ENCODE peak calls at places on chromosomes 4 and X, in four cellular contexts. K is stimulated activated CD4-positive, alpha-beta T cell treated with anti-CD3 and anti-CD28 coated beads, Interleukin-12 subunit alpha, Interleukin-12 subunit beta, amount 100 ng/mL, for 48 hours; H is choroid plexus epithelial cell; C is AG20443. U is an unnamed sample.

GRCh38 chr4:139175647-139176298 is 1.2 kb downstream of the ELF2 start:
- DNase-seq in C (no peak), H (no peak), K (no peak), U (no peak)

GRCh38 chr4:176548571-176548970 is 228.8 kb downstream of the SPCS3 start:
- DNase-seq in C (peak), H (peak), K (no peak), U (peak)

GRCh38 chr4:3267576-3268394 is 18.8 kb downstream of the MSANTD1 start:
- DNase-seq in H (no peak), C (no peak), K (no peak), U (no peak)

GRCh38 chrX:132591719-132592275 is 103.0 kb upstream of the MBNL3 start:
- DNase-seq in C (no peak), H (no peak), K (no peak), U (no peak)

GRCh38 chrX:103878466-103879151 is 46.6 kb upstream of the RAB9B start:
- DNase-seq in H (peak), K (no peak), C (peak), U (peak)

GRCh38 chrX:13023526-13024469 is 20.6 kb downstream of the FAM9C start:
- DNase-seq in K (no peak), C (no peak), H (no peak), U (no peak)

GRCh38 chr4:3368841-3369760 is 72.7 kb upstream of the HGFAC start:
- DNase-seq in H (no peak), K (no peak), C (peak), U (no peak)

GRCh38 chr4:105859233-105859632 is 36.0 kb upstream of the NPNT start:
- DNase-seq in C (peak), H (peak), K (no peak), U (peak)

GRCh38 chr4:165537028-165537648 is 158.3 kb downstream of the CPE start:
- DNase-seq in K (no peak), H (peak), C (peak), U (peak)

GRCh38 chr4:12926189-12927066 is 557.7 kb downstream of the RAB28 start:
- DNase-seq in C (no peak), H (peak), K (no peak), U (no peak)

U was measured in astrocyte.